ENCODE peak calls at places on chromosomes 11 and 22, in ten cellular contexts. One of them, this sample, is unnamed.

GRCh38 chr22:46803031-46803880 is 40.8 kb downstream of the TBC1D22A start:
- DNase-seq in uterus: no peak
- DNase-seq in Peyer's patch: peak; percentile 47
- DNase-seq in testis: peak; percentile 54
- DNase-seq in adrenal gland: no peak
- DNase-seq in ovary: peak; percentile 41
- DNase-seq in IMR-90: no peak
- DNase-seq in A549: peak; percentile 53
- DNase-seq in esophagus squamous epithelium: no peak
- DNase-seq in sigmoid colon: peak; percentile 68
- DNase-seq in this sample: no peak

GRCh38 chr22:45785458-45785857 is 113.8 kb downstream of the ATXN10 start:
- DNase-seq in ovary: no peak
- DNase-seq in uterus: no peak
- DNase-seq in testis: no peak
- DNase-seq in IMR-90: peak; percentile 44
- DNase-seq in A549: peak; percentile 31
- DNase-seq in Peyer's patch: no peak
- DNase-seq in adrenal gland: peak; percentile 71
- DNase-seq in esophagus squamous epithelium: no peak
- DNase-seq in sigmoid colon: no peak
- DNase-seq in this sample: no peak

GRCh38 chr11:132064987-132065620 is 694.7 kb downstream of the NTM start:
- DNase-seq in esophagus squamous epithelium: no peak
- DNase-seq in testis: peak; percentile 26
- DNase-seq in uterus: no peak
- DNase-seq in adrenal gland: no peak
- DNase-seq in IMR-90: peak; percentile 99
- DNase-seq in ovary: no peak
- DNase-seq in Peyer's patch: no peak
- DNase-seq in A549: no peak
- DNase-seq in sigmoid colon: no peak
- DNase-seq in this sample: no peak

GRCh38 chr22:25160120-25160996 is 39.3 kb upstream of the CRYBB3 start:
- DNase-seq in A549: no peak
- DNase-seq in Peyer's patch: no peak
- DNase-seq in ovary: no peak
- DNase-seq in testis: no peak
- DNase-seq in uterus: no peak
- DNase-seq in adrenal gland: no peak
- DNase-seq in esophagus squamous epithelium: no peak
- DNase-seq in sigmoid colon: peak; percentile 59
- DNase-seq in IMR-90: no peak
- DNase-seq in this sample: no peak

GRCh38 chr11:13440100-13440855 is 22.7 kb downstream of the BTBD10 start:
- DNase-seq in ovary: peak; percentile 22
- DNase-seq in IMR-90: peak; percentile 97
- DNase-seq in adrenal gland: peak; percentile 75
- DNase-seq in sigmoid colon: no peak
- DNase-seq in esophagus squamous epithelium: no peak
- DNase-seq in A549: peak; percentile 58
- DNase-seq in Peyer's patch: no peak
- DNase-seq in testis: no peak
- DNase-seq in uterus: no peak
- DNase-seq in this sample: peak; percentile 12

GRCh38 chr22:23395476-23396361 is 184.4 kb downstream of the IGLL1 start:
- DNase-seq in esophagus squamous epithelium: no peak
- DNase-seq in IMR-90: no peak
- DNase-seq in ovary: no peak
- DNase-seq in adrenal gland: no peak
- DNase-seq in Peyer's patch: no peak
- DNase-seq in A549: no peak
- DNase-seq in uterus: no peak
- DNase-seq in sigmoid colon: peak; percentile 56
- DNase-seq in testis: no peak
- DNase-seq in this sample: no peak

GRCh38 chr11:111162306-111162705 is 83.2 kb upstream of the POU2AF2 start:
- DNase-seq in ovary: no peak
- DNase-seq in Peyer's patch: no peak
- DNase-seq in A549: no peak
- DNase-seq in esophagus squamous epithelium: no peak
- DNase-seq in sigmoid colon: no peak
- DNase-seq in testis: no peak
- DNase-seq in uterus: no peak
- DNase-seq in IMR-90: peak; percentile 59
- DNase-seq in adrenal gland: no peak
- DNase-seq in this sample: no peak

GRCh38 chr22:26737262-26737661 is 79.9 kb downstream of the MIAT start:
- DNase-seq in sigmoid colon: no peak
- DNase-seq in IMR-90: no peak
- DNase-seq in testis: no peak
- DNase-seq in esophagus squamous epithelium: no peak
- DNase-seq in adrenal gland: no peak
- DNase-seq in ovary: no peak
- DNase-seq in uterus: no peak
- DNase-seq in A549: no peak
- DNase-seq in Peyer's patch: no peak
- DNase-seq in this sample: no peak

GRCh38 chr11:62546937-62547625 is 475 bp upstream of the AHNAK start:
- DNase-seq in A549: peak; percentile 66
- DNase-seq in Peyer's patch: no peak
- DNase-seq in ovary: peak; percentile 67
- DNase-seq in IMR-90: peak; percentile 49
- DNase-seq in uterus: peak; percentile 55
- DNase-seq in adrenal gland: no peak
- DNase-seq in sigmoid colon: no peak
- DNase-seq in esophagus squamous epithelium: no peak
- DNase-seq in testis: peak; percentile 47
- DNase-seq in this sample: peak; percentile 50

GRCh38 chr11:133078591-133079179 is 453.6 kb downstream of the OPCML start:
- DNase-seq in uterus: no peak
- DNase-seq in IMR-90: peak; percentile 20
- DNase-seq in sigmoid colon: no peak
- DNase-seq in testis: peak; percentile 79
- DNase-seq in adrenal gland: peak; percentile 44
- DNase-seq in ovary: no peak
- DNase-seq in esophagus squamous epithelium: no peak
- DNase-seq in Peyer's patch: no peak
- DNase-seq in A549: peak; percentile 10
- DNase-seq in this sample: peak; percentile 12

GRCh38 chr22:44691796-44692661 is 10.0 kb upstream of the PRR5 start:
- DNase-seq in esophagus squamous epithelium: no peak
- DNase-seq in IMR-90: no peak
- DNase-seq in adrenal gland: no peak
- DNase-seq in sigmoid colon: no peak
- DNase-seq in ovary: no peak
- DNase-seq in uterus: no peak
- DNase-seq in A549: no peak
- DNase-seq in testis: no peak
- DNase-seq in Peyer's patch: no peak
- DNase-seq in this sample: no peak

DNA sequence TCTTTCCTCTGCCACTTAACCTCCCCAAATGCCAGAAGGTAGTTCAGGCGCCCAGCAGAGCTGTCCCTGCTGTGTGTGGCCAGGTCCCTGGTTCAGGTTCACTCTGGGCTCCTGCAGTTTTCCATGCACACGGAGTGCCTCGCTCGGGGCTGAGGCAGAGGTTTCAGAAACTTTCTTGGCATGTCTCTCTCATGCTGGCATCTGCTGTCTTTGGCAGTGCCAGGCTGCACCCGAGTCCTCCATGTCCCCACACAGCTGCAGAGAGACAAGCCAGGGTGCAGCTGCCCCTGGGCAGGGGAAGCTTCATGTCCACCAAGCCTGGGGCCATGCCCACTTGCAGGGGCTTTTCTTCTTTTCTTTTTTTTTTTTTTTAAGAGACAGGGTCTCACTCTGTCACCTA is 7.0 kb upstream of the NEFH start:
- DNase-seq in IMR-90: no peak
- DNase-seq in testis: no peak
- DNase-seq in esophagus squamous epithelium: no peak
- DNase-seq in sigmoid colon: no peak
- DNase-seq in ovary: no peak
- DNase-seq in uterus: no peak
- DNase-seq in A549: no peak
- DNase-seq in Peyer's patch: no peak
- DNase-seq in adrenal gland: no peak
- DNase-seq in this sample: no peak
- TF ChIP-seq POLR2A in IMR-90: no peak
- TF ChIP-seq POLR2A in testis: no peak
- TF ChIP-seq POLR2A in esophagus squamous epithelium: no peak
- TF ChIP-seq POLR2A in sigmoid colon: no peak
- TF ChIP-seq POLR2A in ovary: no peak
- TF ChIP-seq POLR2A in uterus: no peak
- TF ChIP-seq POLR2A in A549: no peak
- TF ChIP-seq POLR2A in Peyer's patch: no peak
- TF ChIP-seq POLR2A in adrenal gland: no peak
- TF ChIP-seq POLR2A in this sample: no peak

GRCh38 chr11:65127473-65128181 is 5.5 kb downstream of the MRPL49 start:
- DNase-seq in uterus: no peak
- DNase-seq in IMR-90: no peak
- DNase-seq in ovary: no peak
- DNase-seq in testis: no peak
- DNase-seq in A549: no peak
- DNase-seq in sigmoid colon: peak; percentile 41
- DNase-seq in Peyer's patch: no peak
- DNase-seq in adrenal gland: no peak
- DNase-seq in esophagus squamous epithelium: no peak
- DNase-seq in this sample: no peak
- TF ChIP-seq POLR2A in uterus: no peak
- TF ChIP-seq POLR2A in IMR-90: no peak
- TF ChIP-seq POLR2A in ovary: no peak
- TF ChIP-seq POLR2A in testis: no peak
- TF ChIP-seq POLR2A in A549: no peak
- TF ChIP-seq POLR2A in sigmoid colon: no peak
- TF ChIP-seq POLR2A in Peyer's patch: no peak
- TF ChIP-seq POLR2A in adrenal gland: no peak
- TF ChIP-seq POLR2A in esophagus squamous epithelium: no peak
- TF ChIP-seq POLR2A in this sample: no peak

GRCh38 chr22:41946360-41947180 is at the start of gene CENPM:
- DNase-seq in uterus: peak; percentile 91
- DNase-seq in sigmoid colon: peak; percentile 94
- DNase-seq in testis: peak; percentile 96
- DNase-seq in ovary: peak; percentile 91
- DNase-seq in adrenal gland: peak; percentile 90
- DNase-seq in A549: peak; percentile 75
- DNase-seq in Peyer's patch: peak; percentile 88
- DNase-seq in esophagus squamous epithelium: peak; percentile 75
- DNase-seq in IMR-90: peak; percentile 91
- DNase-seq in this sample: peak; percentile 70
- TF ChIP-seq POLR2A in uterus: no peak
- TF ChIP-seq POLR2A in sigmoid colon: no peak
- TF ChIP-seq POLR2A in testis: no peak
- TF ChIP-seq POLR2A in ovary: no peak
- TF ChIP-seq POLR2A in adrenal gland: no peak
- TF ChIP-seq POLR2A in A549: peak; percentile 26
- TF ChIP-seq POLR2A in Peyer's patch: no peak
- TF ChIP-seq POLR2A in esophagus squamous epithelium: no peak
- TF ChIP-seq POLR2A in IMR-90: no peak
- TF ChIP-seq POLR2A in this sample: no peak

GRCh38 chr11:119121008-119121810 is at the start of gene HINFP:
- DNase-seq in esophagus squamous epithelium: peak; percentile 97
- DNase-seq in A549: peak; percentile 91
- DNase-seq in sigmoid colon: peak; percentile 100
- DNase-seq in IMR-90: peak; percentile 98
- DNase-seq in adrenal gland: peak; percentile 100
- DNase-seq in uterus: peak; percentile 100
- DNase-seq in testis: peak; percentile 100
- DNase-seq in ovary: peak; percentile 99
- DNase-seq in Peyer's patch: peak; percentile 99
- DNase-seq in this sample: peak; percentile 89
- TF ChIP-seq POLR2A in esophagus squamous epithelium: peak; percentile 54
- TF ChIP-seq POLR2A in A549: peak; percentile 83
- TF ChIP-seq POLR2A in sigmoid colon: peak; percentile 70
- TF ChIP-seq POLR2A in IMR-90: no peak
- TF ChIP-seq POLR2A in adrenal gland: peak; percentile 69
- TF ChIP-seq POLR2A in uterus: peak; percentile 81
- TF ChIP-seq POLR2A in testis: no peak
- TF ChIP-seq POLR2A in ovary: peak; percentile 69
- TF ChIP-seq POLR2A in Peyer's patch: peak; percentile 77
- TF ChIP-seq POLR2A in this sample: peak; percentile 64

GRCh38 chr11:118224512-118225180 is at the start of gene JAML:
- DNase-seq in sigmoid colon: no peak
- DNase-seq in uterus: no peak
- DNase-seq in testis: no peak
- DNase-seq in Peyer's patch: peak; percentile 74
- DNase-seq in esophagus squamous epithelium: no peak
- DNase-seq in A549: no peak
- DNase-seq in adrenal gland: no peak
- DNase-seq in IMR-90: no peak
- DNase-seq in ovary: no peak
- DNase-seq in this sample: no peak
- TF ChIP-seq POLR2A in sigmoid colon: no peak
- TF ChIP-seq POLR2A in uterus: no peak
- TF ChIP-seq POLR2A in testis: no peak
- TF ChIP-seq POLR2A in Peyer's patch: peak; percentile 61
- TF ChIP-seq POLR2A in esophagus squamous epithelium: peak; percentile 28
- TF ChIP-seq POLR2A in A549: no peak
- TF ChIP-seq POLR2A in adrenal gland: no peak
- TF ChIP-seq POLR2A in IMR-90: no peak
- TF ChIP-seq POLR2A in ovary: no peak
- TF ChIP-seq POLR2A in this sample: no peak

This sample was measured in H54.